ENCODE peak calls at places on chromosome 9, in six cellular contexts. D is HCT116, H is GM23338, I is SK-N-SH, L is endothelial cell of umbilical vein, X is spleen. U is an unnamed sample.
A peak's percentile ranks its signal among the peaks of the same experiment; 100 is the strongest.

GRCh38 chr9:125604189-125604588 is 102.8 kb downstream of the MAPKAP1 start:
- DNase-seq in D (no peak), H (no peak), I (peak; percentile 66), L (no peak), X (no peak), U (no peak)

GRCh38 chr9:16867571-16868311 is 2.7 kb downstream of the BNC2 start:
- DNase-seq in D (no peak), H (peak; percentile 36), I (no peak), L (peak; percentile 41), X (no peak), U (peak; percentile 94)

GRCh38 chr9:103757062-103757461 is 337.0 kb upstream of the SMC2 start:
- DNase-seq in D (no peak), H (no peak), I (no peak), L (no peak), X (no peak), U (no peak)

GRCh38 chr9:71524996-71525580 is 243.2 kb downstream of the CEMIP2 start:
- DNase-seq in D (no peak), H (no peak), I (no peak), L (no peak), X (peak; percentile 73), U (no peak)

GRCh38 chr9:109399258-109399767 is 78.5 kb upstream of the EPB41L4B start:
- DNase-seq in D (no peak), H (no peak), I (no peak), L (no peak), X (no peak), U (no peak)

GRCh38 chr9:5326893-5327548 is 12.7 kb downstream of the RLN1 start:
- DNase-seq in D (no peak), H (peak; percentile 90), I (no peak), L (no peak), X (no peak), U (peak; percentile 90)

GRCh38 chr9:111966851-111967250 is 70.2 kb downstream of the UGCG start:
- DNase-seq in D (no peak), H (no peak), I (no peak), L (no peak), X (no peak), U (no peak)

GRCh38 chr9:120928720-120929389 is 2.3 kb upstream of the TRAF1 start:
- DNase-seq in D (no peak), H (peak; percentile 76), I (peak; percentile 56), L (peak; percentile 46), X (peak; percentile 98), U (no peak)

GRCh38 chr9:2720179-2720654 is 2.9 kb downstream of the KCNV2 start:
- DNase-seq in D (no peak), H (no peak), I (no peak), L (no peak), X (no peak), U (peak; percentile 24)

GRCh38 chr9:133532937-133533668 is 1.4 kb upstream of the ADAMTSL2 start:
- DNase-seq in D (peak; percentile 73), H (peak; percentile 87), I (peak; percentile 77), L (peak; percentile 26), X (peak; percentile 85), U (no peak)

GRCh38 chr9:137475666-137476065 is 16.5 kb upstream of the NSMF start:
- DNase-seq in D (no peak), H (no peak), I (no peak), L (no peak), X (no peak), U (no peak)

GRCh38 chr9:105244274-105244995 is at the start of gene SLC44A1:
- DNase-seq in D (peak; percentile 83), H (peak; percentile 92), I (peak; percentile 94), L (peak; percentile 96), X (peak; percentile 99), U (peak; percentile 98)

GRCh38 chr9:105246656-105247162 is 2.3 kb downstream of the SLC44A1 start:
- DNase-seq in D (no peak), H (no peak), I (no peak), L (no peak), X (no peak), U (no peak)

GRCh38 chr9:105244996-105245719 is 707 bp downstream of the SLC44A1 start:
- DNase-seq in D (no peak), H (peak; percentile 94), I (peak; percentile 60), L (peak; percentile 11), X (peak; percentile 91), U (no peak)

GRCh38 chr9:105243935-105244273 is 547 bp upstream of the SLC44A1 start:
- DNase-seq in D (no peak), H (no peak), I (no peak), L (no peak), X (no peak), U (no peak)

DNA sequence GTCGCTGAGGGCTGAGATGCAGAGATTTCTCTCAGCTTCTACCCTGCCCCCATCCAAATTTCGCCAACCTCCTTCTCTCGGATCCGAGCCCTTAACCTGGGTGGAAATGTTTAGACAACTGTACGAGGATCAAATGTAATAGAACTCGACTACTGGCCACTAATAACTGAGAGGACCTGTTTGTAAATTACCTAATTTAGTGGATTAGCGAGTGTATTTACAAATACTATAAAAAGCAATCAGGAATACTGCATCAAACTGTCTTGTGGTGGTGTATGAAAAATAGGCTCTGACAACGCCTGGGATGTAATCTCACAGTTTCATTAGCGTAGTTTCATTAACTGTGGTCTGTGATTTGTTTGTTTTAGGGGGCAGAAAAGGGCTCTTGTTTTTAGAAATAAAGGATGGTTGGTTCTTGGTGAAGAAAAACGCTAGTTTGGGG is 1.3 kb downstream of the SLC44A1 start:
- DNase-seq in D (no peak), H (no peak), I (no peak), L (peak; percentile 40), X (no peak), U (no peak)
- H3K27ac ChIP-seq in D (peak overlapping the region; percentile 90), H (peak overlapping the region; percentile 94), I (no peak overlapping the region), L (peak overlapping the region; percentile 50), X (peak overlapping the region; percentile 87), U (peak overlapping the region; percentile 83)

DNA sequence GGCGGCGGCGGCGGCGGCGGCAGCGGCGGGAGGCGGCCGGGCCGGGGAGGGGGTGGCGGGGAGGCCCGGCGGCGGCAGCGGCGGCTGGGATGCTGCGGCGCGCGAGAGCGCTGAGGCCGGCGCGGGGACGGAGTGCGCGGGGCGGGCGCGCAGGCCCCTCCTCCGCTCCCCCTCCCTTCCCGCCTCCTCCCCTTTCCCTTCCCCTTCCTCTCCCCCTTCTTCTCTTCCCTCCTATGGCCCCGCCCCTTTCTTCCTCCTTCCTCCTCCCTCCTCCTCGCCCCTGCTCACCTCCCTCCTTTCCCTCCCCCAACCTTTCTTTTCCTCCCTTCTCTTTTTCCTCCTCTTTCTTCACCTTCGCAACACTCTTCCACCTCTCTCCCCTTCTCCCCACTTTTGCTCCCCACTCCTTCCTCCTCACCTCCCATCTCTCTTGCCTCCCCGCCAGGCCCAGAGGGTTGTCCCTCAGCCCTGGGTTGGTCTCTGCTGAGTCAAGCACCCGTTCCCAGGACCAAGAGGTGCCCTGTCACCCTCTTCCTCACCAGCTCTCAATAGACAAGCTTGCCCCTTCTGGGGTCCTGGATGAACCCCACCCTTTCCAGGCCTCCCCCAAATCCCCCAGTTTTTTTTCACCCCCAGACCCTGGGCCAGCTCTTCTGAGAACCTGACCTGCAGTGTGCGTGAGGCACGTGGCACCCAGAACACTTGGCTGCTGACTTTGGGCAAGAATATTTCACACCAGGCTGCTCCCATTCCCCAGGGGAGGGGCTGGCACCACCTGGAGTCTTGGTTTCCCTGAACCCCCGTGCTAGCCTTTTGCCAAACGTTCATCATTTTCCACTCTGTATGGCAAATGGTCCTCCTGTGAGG is at the start of gene SEMA4D:
- DNase-seq in D (peak; percentile 53), H (peak; percentile 95), I (peak; percentile 95), L (peak; percentile 45), X (peak; percentile 89), U (no peak)
- TF ChIP-seq POLR2AphosphoS5 in D (peak; percentile 44), H (peak; percentile 57), I (no peak), L (no peak), X (peak; percentile 25), U (no peak)

GRCh38 chr9:98132806-98133631 is 14.0 kb upstream of the TRIM14 start:
- DNase-seq in D (no peak), H (no peak), I (no peak), L (no peak), X (no peak), U (no peak)
- H3K27ac ChIP-seq in D (no peak overlapping the region), H (no peak overlapping the region), I (no peak overlapping the region), L (no peak overlapping the region), X (no peak overlapping the region), U (no peak overlapping the region)

GRCh38 chr9:127158995-127159801 is 36.8 kb upstream of the ANGPTL2 start:
- DNase-seq in D (peak; percentile 35), H (peak; percentile 70), I (peak; percentile 41), L (no peak), X (no peak), U (no peak)
- TF ChIP-seq POLR2AphosphoS5 in D (peak; percentile 16), H (no peak), I (peak; percentile 40), L (no peak), X (no peak), U (peak; percentile 39)

GRCh38 chr9:35835766-35836165 is 6.7 kb downstream of the TMEM8B start:
- DNase-seq in D (no peak), H (no peak), I (no peak), L (no peak), X (no peak), U (no peak)
- H3K27ac ChIP-seq in D (no peak overlapping the region), H (no peak overlapping the region), I (no peak overlapping the region), L (no peak overlapping the region), X (no peak overlapping the region), U (no peak overlapping the region)

U was measured in esophagus muscularis mucosa.